ENCODE peak calls at places on chromosome 6, in four cellular contexts. One of them, this sample, is unnamed.

GRCh38 chr6:2507638-2508037 is 243.1 kb downstream of the MYLK4 start:
- DNase-seq in AG10803: no peak
- DNase-seq in fibroblast of lung: no peak
- DNase-seq in cardiac fibroblast: no peak
- DNase-seq in this sample: no peak

GRCh38 chr6:138724015-138724414 is 49.6 kb upstream of the CCDC28A start:
- DNase-seq in cardiac fibroblast: peak; percentile 64
- DNase-seq in AG10803: peak; percentile 1
- DNase-seq in fibroblast of lung: peak; percentile 13
- DNase-seq in this sample: peak; percentile 44

GRCh38 chr6:161044335-161044734 is 52.8 kb downstream of the MAP3K4 start:
- DNase-seq in fibroblast of lung: no peak
- DNase-seq in AG10803: no peak
- DNase-seq in cardiac fibroblast: no peak
- DNase-seq in this sample: no peak

GRCh38 chr6:135922746-135923145 is 71.2 kb downstream of the PDE7B start:
- DNase-seq in fibroblast of lung: peak; percentile 66
- DNase-seq in AG10803: peak; percentile 91
- DNase-seq in cardiac fibroblast: peak; percentile 81
- DNase-seq in this sample: peak; percentile 68

GRCh38 chr6:165556116-165556843 is 106.8 kb downstream of the PDE10A start:
- DNase-seq in cardiac fibroblast: peak; percentile 63
- DNase-seq in fibroblast of lung: peak; percentile 17
- DNase-seq in AG10803: no peak
- DNase-seq in this sample: peak; percentile 65

GRCh38 chr6:129501401-129502051 is 208.5 kb downstream of the ARHGAP18 start:
- DNase-seq in cardiac fibroblast: peak; percentile 91
- DNase-seq in fibroblast of lung: peak; percentile 98
- DNase-seq in AG10803: peak; percentile 88
- DNase-seq in this sample: peak; percentile 93

GRCh38 chr6:56659721-56660373 is 17.2 kb upstream of the DST start:
- DNase-seq in fibroblast of lung: no peak
- DNase-seq in cardiac fibroblast: no peak
- DNase-seq in AG10803: no peak
- DNase-seq in this sample: no peak

GRCh38 chr6:33880746-33881145 is 76.9 kb upstream of the MLN start:
- DNase-seq in AG10803: no peak
- DNase-seq in cardiac fibroblast: no peak
- DNase-seq in fibroblast of lung: no peak
- DNase-seq in this sample: no peak

GRCh38 chr6:112268628-112269027 is 14.3 kb upstream of the LAMA4 start:
- DNase-seq in AG10803: no peak
- DNase-seq in cardiac fibroblast: no peak
- DNase-seq in fibroblast of lung: no peak
- DNase-seq in this sample: no peak

GRCh38 chr6:89042664-89043063 is 37.9 kb upstream of the PNRC1 start:
- DNase-seq in cardiac fibroblast: no peak
- DNase-seq in fibroblast of lung: no peak
- DNase-seq in AG10803: no peak
- DNase-seq in this sample: no peak

GRCh38 chr6:135936606-135937005 is 85.1 kb downstream of the PDE7B start:
- DNase-seq in fibroblast of lung: peak; percentile 97
- DNase-seq in AG10803: peak; percentile 94
- DNase-seq in cardiac fibroblast: peak; percentile 89
- DNase-seq in this sample: peak; percentile 94

GRCh38 chr6:158017621-158018369 is 36.1 kb downstream of the SYNJ2 start:
- DNase-seq in AG10803: no peak
- DNase-seq in fibroblast of lung: no peak
- DNase-seq in cardiac fibroblast: no peak
- DNase-seq in this sample: no peak

GRCh38 chr6:27809067-27809938 is 102.9 kb downstream of the OR2B2 start:
- DNase-seq in AG10803: no peak
- DNase-seq in cardiac fibroblast: no peak
- DNase-seq in fibroblast of lung: no peak
- DNase-seq in this sample: no peak

GRCh38 chr6:106145741-106146227 is 59.6 kb downstream of the PRDM1 start:
- DNase-seq in AG10803: no peak
- DNase-seq in fibroblast of lung: no peak
- DNase-seq in cardiac fibroblast: no peak
- DNase-seq in this sample: no peak

GRCh38 chr6:91824346-91824745 is 1237.5 kb upstream of the MAP3K7 start:
- DNase-seq in cardiac fibroblast: no peak
- DNase-seq in fibroblast of lung: no peak
- DNase-seq in AG10803: no peak
- DNase-seq in this sample: no peak

GRCh38 chr6:139942333-139942732 is 567.9 kb upstream of the CITED2 start:
- DNase-seq in cardiac fibroblast: no peak
- DNase-seq in fibroblast of lung: no peak
- DNase-seq in AG10803: no peak
- DNase-seq in this sample: no peak

DNA sequence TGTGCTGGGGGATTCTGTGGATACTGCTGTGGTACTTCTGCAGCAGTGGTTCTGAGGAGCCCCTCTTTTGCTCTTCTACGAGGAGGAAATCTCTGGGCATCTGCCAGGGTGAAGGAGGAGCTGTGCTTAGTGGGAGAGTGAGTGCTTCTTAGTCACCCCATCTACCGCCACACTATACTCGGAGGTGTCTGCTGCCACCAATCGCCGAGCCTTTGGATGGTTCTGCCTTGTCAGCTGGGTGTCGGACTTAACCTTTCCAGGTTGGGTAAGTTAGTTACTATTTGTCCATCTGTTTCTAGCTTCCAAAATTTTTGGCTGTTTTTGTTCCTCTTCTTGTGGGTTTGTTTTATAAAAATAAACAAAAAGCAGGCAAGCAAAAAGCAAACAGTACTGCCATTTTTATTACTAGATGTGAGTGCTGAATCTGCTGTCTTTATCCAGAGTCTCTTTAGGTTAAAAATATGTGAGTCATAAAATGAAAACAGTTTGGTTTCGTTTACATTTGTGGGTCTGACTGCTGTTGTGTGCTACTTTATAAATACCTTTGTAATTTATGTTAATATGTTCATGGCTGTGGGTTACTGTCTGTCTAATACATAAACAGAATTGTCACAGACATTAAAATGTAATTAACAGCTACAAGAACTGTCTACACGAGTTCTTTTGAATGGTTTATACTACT is 89.1 kb downstream of the ARID1B start:
- DNase-seq in AG10803: no peak
- DNase-seq in cardiac fibroblast: no peak
- DNase-seq in fibroblast of lung: peak; percentile 64
- DNase-seq in this sample: no peak
- H3K4me3 ChIP-seq in AG10803: no peak overlapping the region
- H3K4me3 ChIP-seq in cardiac fibroblast: no peak overlapping the region
- H3K4me3 ChIP-seq in fibroblast of lung: peak overlapping the region; percentile 30
- H3K4me3 ChIP-seq in this sample: no peak overlapping the region

DNA sequence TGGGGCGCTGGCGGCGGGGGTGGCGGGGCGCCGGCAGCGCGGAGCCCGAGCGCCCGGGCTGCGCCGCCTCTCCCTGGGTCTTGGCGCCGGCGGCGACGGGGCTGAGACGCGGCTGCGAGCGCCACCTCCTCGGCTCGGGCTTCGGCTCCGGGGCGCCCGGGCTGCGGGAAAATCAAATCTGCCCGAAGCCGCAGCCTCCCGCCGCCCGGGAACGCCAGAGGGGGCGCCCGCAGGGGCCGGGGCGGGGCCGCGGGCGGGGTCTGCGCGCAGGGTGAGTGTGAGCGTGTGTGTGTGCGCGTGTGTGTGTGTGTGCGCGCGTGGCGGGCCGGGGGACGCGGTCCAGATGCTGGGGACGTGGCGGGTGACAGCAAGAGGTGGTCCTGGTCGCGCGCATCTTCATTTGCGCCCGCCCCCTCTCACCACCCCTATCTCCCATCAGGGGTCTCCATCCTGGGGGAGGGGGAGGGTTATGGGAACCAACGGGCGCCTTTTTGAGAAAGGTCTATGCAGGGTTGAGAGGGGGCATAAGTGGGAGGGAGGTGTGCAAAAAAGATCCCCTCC is 655 bp upstream of the CPNE5 start:
- DNase-seq in fibroblast of lung: peak; percentile 25
- DNase-seq in cardiac fibroblast: peak; percentile 55
- DNase-seq in AG10803: no peak
- DNase-seq in this sample: no peak
- TF ChIP-seq CTCF in fibroblast of lung: peak; percentile 7
- TF ChIP-seq CTCF in cardiac fibroblast: no peak
- TF ChIP-seq CTCF in AG10803: no peak
- TF ChIP-seq CTCF in this sample: no peak

DNA sequence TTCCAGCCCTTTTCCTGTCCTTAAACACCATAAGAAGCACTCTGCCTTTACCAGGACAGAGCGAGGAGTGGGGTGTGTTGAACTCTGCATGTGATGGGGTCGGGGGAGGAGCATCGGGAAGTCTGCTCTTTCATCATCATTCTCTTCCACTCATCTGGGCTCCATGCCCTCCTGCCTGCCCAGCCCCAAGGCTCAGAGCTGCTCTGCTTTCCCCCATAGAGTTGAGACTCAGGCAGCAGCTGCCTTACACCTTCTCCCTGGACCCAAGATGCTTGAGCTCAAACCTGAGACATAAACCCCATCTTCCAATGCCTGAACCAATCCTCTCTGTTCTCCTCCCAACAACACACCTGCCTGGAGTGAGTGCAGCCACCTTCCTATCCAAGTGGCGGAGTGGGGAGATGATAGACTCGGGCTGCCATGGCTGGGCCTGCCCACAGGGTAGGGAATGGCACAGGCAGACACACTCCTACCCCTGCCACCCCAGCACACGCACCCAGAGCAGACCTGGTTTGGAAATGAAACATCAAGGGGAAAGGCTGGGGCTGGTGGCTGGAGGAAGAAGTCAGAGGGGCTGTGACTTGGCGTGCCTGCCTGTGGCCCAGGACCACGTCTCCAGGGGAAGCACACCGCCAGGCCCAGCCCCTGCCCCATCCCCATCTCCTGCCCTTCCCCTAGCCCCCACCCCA is 28.4 kb downstream of the TFEB start:
- DNase-seq in cardiac fibroblast: peak; percentile 79
- DNase-seq in AG10803: peak; percentile 78
- DNase-seq in fibroblast of lung: peak; percentile 72
- DNase-seq in this sample: peak; percentile 62
- H3K4me3 ChIP-seq in cardiac fibroblast: no peak overlapping the region
- H3K4me3 ChIP-seq in AG10803: no peak overlapping the region
- H3K4me3 ChIP-seq in fibroblast of lung: no peak overlapping the region
- H3K4me3 ChIP-seq in this sample: no peak overlapping the region

GRCh38 chr6:95867205-95867604 is 148.6 kb upstream of the FUT9 start:
- DNase-seq in cardiac fibroblast: no peak
- DNase-seq in AG10803: no peak
- DNase-seq in fibroblast of lung: no peak
- DNase-seq in this sample: no peak

GRCh38 chr6:95865857-95866256 is 149.9 kb upstream of the FUT9 start:
- DNase-seq in fibroblast of lung: no peak
- DNase-seq in cardiac fibroblast: no peak
- DNase-seq in AG10803: no peak
- DNase-seq in this sample: no peak

GRCh38 chr6:95866732-95867131 is 149.0 kb upstream of the FUT9 start:
- DNase-seq in fibroblast of lung: no peak
- DNase-seq in AG10803: no peak
- DNase-seq in cardiac fibroblast: peak; percentile 0
- DNase-seq in this sample: peak; percentile 1
- TF ChIP-seq CTCF in fibroblast of lung: no peak
- TF ChIP-seq CTCF in AG10803: no peak
- TF ChIP-seq CTCF in cardiac fibroblast: peak; percentile 8
- TF ChIP-seq CTCF in this sample: no peak